ENCODE peak calls at places on chromosomes 16 and 17, in four cellular contexts. G, V, A and Y are unnamed samples.

GRCh38 chr16:17578921-17579876 is 108.4 kb upstream of the XYLT1 start:
- DNase-seq in G (peak; percentile 28), V (peak; percentile 74), A (peak; percentile 73), Y (peak; percentile 61)

GRCh38 chr17:3038941-3039340 is 24.5 kb downstream of the OR1D5 start:
- DNase-seq in G (no peak), V (no peak), A (no peak), Y (no peak)

GRCh38 chr17:2724783-2725164 is 13.2 kb upstream of the CLUH start:
- DNase-seq in G (no peak), V (peak; percentile 61), A (no peak), Y (peak; percentile 80)

GRCh38 chr16:29900888-29901606 is 759 bp downstream of the ASPHD1 start:
- DNase-seq in G (no peak), V (no peak), A (no peak), Y (no peak)

GRCh38 chr17:61414936-61415251 is 15.3 kb downstream of the TBX2 start:
- DNase-seq in G (no peak), V (no peak), A (no peak), Y (no peak)

GRCh38 chr16:84808812-84809211 is 11.0 kb upstream of the CRISPLD2 start:
- DNase-seq in G (no peak), V (no peak), A (no peak), Y (no peak)

GRCh38 chr16:14399397-14400284 is 230.4 kb downstream of the PARN start:
- DNase-seq in G (peak; percentile 60), V (no peak), A (peak; percentile 99), Y (no peak)

GRCh38 chr16:86078121-86078600 is 179.2 kb downstream of the IRF8 start:
- DNase-seq in G (no peak), V (no peak), A (no peak), Y (no peak)

GRCh38 chr16:58462997-58463891 is 36.7 kb upstream of the NDRG4 start:
- DNase-seq in G (no peak), V (no peak), A (no peak), Y (peak; percentile 55)

GRCh38 chr16:79366635-79367034 is 233.9 kb downstream of the MAF start:
- DNase-seq in G (no peak), V (no peak), A (no peak), Y (no peak)

GRCh38 chr16:14473488-14473887 is 156.6 kb downstream of the PARN start:
- DNase-seq in G (no peak), V (no peak), A (peak; percentile 74), Y (no peak)

GRCh38 chr17:39152134-39152884 is 872 bp upstream of the PLXDC1 start:
- DNase-seq in G (no peak), V (no peak), A (no peak), Y (peak; percentile 25)

GRCh38 chr17:951388-952132 is 28.0 kb downstream of the NXN start:
- DNase-seq in G (no peak), V (peak; percentile 75), A (peak; percentile 78), Y (peak; percentile 15)
- TF ChIP-seq SP1 in G (no peak), V (no peak), A (no peak), Y (no peak)

GRCh38 chr16:704552-705380 is 835 bp downstream of the FBXL16 start:
- DNase-seq in G (no peak), V (no peak), A (no peak), Y (no peak)
- TF ChIP-seq SUZ12 in G (no peak), V (no peak), A (no peak), Y (no peak)

DNA sequence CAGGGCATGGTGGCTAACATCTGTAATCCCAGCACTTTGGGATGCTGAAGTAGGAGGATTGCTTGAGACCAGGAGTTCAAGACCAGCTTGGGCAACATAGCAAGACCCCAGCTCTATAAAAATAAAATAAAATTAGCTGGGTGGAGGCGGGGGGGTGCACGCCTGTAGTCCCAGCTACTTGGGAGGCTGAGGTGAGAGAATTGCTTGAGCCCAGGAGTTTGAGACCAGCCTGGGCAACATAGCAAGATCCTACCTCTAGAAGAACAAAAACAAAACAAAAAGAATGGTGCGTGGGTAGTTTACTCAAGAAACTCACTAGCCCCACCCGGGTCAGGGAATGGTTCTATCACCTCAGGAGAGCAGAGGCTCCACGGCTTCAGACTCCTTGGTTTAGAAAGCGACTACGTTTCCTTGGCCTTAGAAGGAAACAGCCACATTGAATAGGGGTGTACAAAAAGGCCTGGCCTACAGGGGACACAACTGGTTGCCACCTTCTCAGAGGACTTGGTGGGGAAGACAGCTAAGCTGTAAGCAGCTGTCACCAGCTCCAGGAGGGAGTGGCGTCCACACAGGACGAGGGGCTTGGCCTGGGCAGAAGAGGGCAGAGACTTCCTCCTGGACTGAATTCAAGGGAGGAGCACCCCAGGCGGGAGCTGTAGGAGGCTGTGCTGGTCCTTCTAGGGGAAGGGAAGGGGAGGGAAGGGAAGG is 717 bp downstream of the TK1 start:
- DNase-seq in G (no peak), V (no peak), A (no peak), Y (peak; percentile 43)
- TF ChIP-seq SP1 in G (no peak), V (no peak), A (no peak), Y (no peak)

GRCh38 chr17:45223541-45224528 is 2.1 kb downstream of the FMNL1 start:
- DNase-seq in G (no peak), V (no peak), A (no peak), Y (no peak)

GRCh38 chr17:45221997-45222272 is 250 bp downstream of the FMNL1 start:
- DNase-seq in G (no peak), V (no peak), A (no peak), Y (no peak)

GRCh38 chr17:45221081-45221996 is at the start of gene FMNL1:
- DNase-seq in G (no peak), V (no peak), A (no peak), Y (peak; percentile 58)

GRCh38 chr17:45222994-45223540 is 1.4 kb downstream of the FMNL1 start:
- DNase-seq in G (no peak), V (no peak), A (no peak), Y (no peak)

GRCh38 chr17:45222273-45222993 is 748 bp downstream of the FMNL1 start:
- DNase-seq in G (no peak), V (no peak), A (no peak), Y (no peak)
- TF ChIP-seq SUZ12 in G (no peak), V (no peak), A (no peak), Y (no peak)

GRCh38 chr17:42389135-42389417 is 834 bp upstream of the STAT3 start:
- DNase-seq in G (no peak), V (no peak), A (no peak), Y (no peak)
- TF ChIP-seq SP1 in G (no peak), V (no peak), A (no peak), Y (no peak)

GRCh38 chr17:19348081-19348650 is 14.4 kb downstream of the B9D1 start:
- DNase-seq in G (no peak), V (no peak), A (no peak), Y (no peak)
- TF ChIP-seq SUZ12 in G (no peak), V (no peak), A (no peak), Y (no peak)

GRCh38 chr17:76447931-76448652 is 4.9 kb downstream of the UBE2O start:
- DNase-seq in G (no peak), V (no peak), A (no peak), Y (no peak)
- TF ChIP-seq SP1 in G (no peak), V (no peak), A (no peak), Y (no peak)

DNA sequence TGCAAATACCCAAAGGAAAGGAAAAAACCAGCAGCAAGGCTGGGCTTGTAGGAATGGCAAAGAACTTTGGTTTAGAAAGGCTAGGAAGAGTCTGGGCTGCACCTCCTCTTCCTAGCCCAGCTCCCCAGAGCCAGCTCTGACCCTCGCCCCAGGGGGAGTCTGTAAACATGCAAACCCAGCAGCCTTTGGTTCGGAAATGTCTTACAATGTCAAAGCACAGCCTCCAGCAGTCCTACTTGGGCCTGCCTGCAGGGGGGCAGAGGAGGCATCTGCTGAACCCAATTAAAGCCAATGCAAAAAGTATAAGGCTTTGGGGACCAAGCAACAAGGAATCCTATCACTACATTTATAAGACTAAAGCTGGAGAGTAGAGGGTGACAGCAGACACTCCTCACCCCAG is 5.0 kb upstream of the FTSJ3 start:
- DNase-seq in G (no peak), V (no peak), A (no peak), Y (no peak)
- TF ChIP-seq SUZ12 in G (no peak), V (no peak), A (no peak), Y (no peak)

GRCh38 chr16:12276631-12277030 is 300.1 kb downstream of the SNX29 start:
- DNase-seq in G (no peak), V (no peak), A (no peak), Y (no peak)

GRCh38 chr16:12268602-12269001 is 292.1 kb downstream of the SNX29 start:
- DNase-seq in G (no peak), V (no peak), A (no peak), Y (no peak)

GRCh38 chr16:12267491-12267890 is 291.0 kb downstream of the SNX29 start:
- DNase-seq in G (no peak), V (no peak), A (peak; percentile 61), Y (no peak)

GRCh38 chr16:12272264-12272663 is 295.7 kb downstream of the SNX29 start:
- DNase-seq in G (no peak), V (no peak), A (no peak), Y (no peak)

GRCh38 chr16:12271006-12271405 is 294.5 kb downstream of the SNX29 start:
- DNase-seq in G (no peak), V (peak; percentile 31), A (peak; percentile 52), Y (peak; percentile 75)
- TF ChIP-seq SP1 in G (no peak), V (no peak), A (no peak), Y (no peak)